ENCODE peak calls at places on chromosomes 16 and 17, in seven cellular contexts. W is natural killer cell, S is HTR-8/SVneo, Y is anterior cingulate cortex, V is brain microvascular endothelial cell, Z is AG09309, E is ELR. M is an unnamed sample.

GRCh38 chr17:34252138-34252889 is 2.8 kb upstream of the CCL2 start:
- DNase-seq in W (no peak), S (peak), Y (peak), V (peak), Z (peak), E (peak), M (no peak)

GRCh38 chr16:84883301-84883700 is 63.5 kb downstream of the CRISPLD2 start:
- DNase-seq in W (no peak), S (no peak), Y (no peak), V (no peak), Z (no peak), E (no peak), M (no peak)

GRCh38 chr16:65679785-65680184 is 557.9 kb upstream of the CDH11 start:
- DNase-seq in W (no peak), S (no peak), Y (no peak), V (no peak), Z (no peak), E (no peak), M (no peak)

GRCh38 chr17:42519546-42520444 is 16.2 kb upstream of the NAGLU start:
- DNase-seq in W (no peak), S (peak), Y (peak), V (peak), Z (peak), E (peak), M (peak)

GRCh38 chr16:70529051-70529777 is 5.6 kb downstream of the SF3B3 start:
- DNase-seq in W (no peak), S (peak), Y (no peak), V (peak), Z (no peak), E (peak), M (no peak)

GRCh38 chr17:17626151-17626805 is 34.8 kb upstream of the PEMT start:
- DNase-seq in W (no peak), S (no peak), Y (no peak), V (no peak), Z (no peak), E (no peak), M (no peak)

GRCh38 chr16:50910698-50911025 is 168.8 kb downstream of the CYLD start:
- DNase-seq in W (no peak), S (no peak), Y (no peak), V (no peak), Z (no peak), E (no peak), M (no peak)

GRCh38 chr17:4833941-4834501 is 881 bp downstream of the MINK1 start:
- DNase-seq in W (no peak), S (peak), Y (no peak), V (peak), Z (no peak), E (peak), M (no peak)

GRCh38 chr16:51820176-51820575 is 669.1 kb upstream of the SALL1 start:
- DNase-seq in W (no peak), S (no peak), Y (no peak), V (no peak), Z (no peak), E (no peak), M (no peak)

GRCh38 chr16:78065344-78065743 is 34.1 kb upstream of the WWOX start:
- DNase-seq in W (no peak), S (no peak), Y (no peak), V (no peak), Z (no peak), E (no peak), M (no peak)

GRCh38 chr16:89443727-89444084 is 46.7 kb downstream of the ANKRD11 start:
- DNase-seq in W (no peak), S (no peak), Y (no peak), V (no peak), Z (no peak), E (no peak), M (no peak)

GRCh38 chr17:8019665-8020064 is 17.2 kb downstream of the GUCY2D start:
- DNase-seq in W (no peak), S (no peak), Y (no peak), V (no peak), Z (no peak), E (peak), M (no peak)

GRCh38 chr17:78517421-78517820 is 59.8 kb downstream of the DNAH17 start:
- DNase-seq in W (no peak), S (no peak), Y (no peak), V (no peak), Z (no peak), E (no peak), M (no peak)

GRCh38 chr17:72439893-72440502 is 319.2 kb downstream of the SOX9 start:
- DNase-seq in W (no peak), S (no peak), Y (no peak), V (no peak), Z (no peak), E (no peak), M (no peak)

GRCh38 chr16:67349172-67349571 is 22.6 kb downstream of the LRRC36 start:
- DNase-seq in W (no peak), S (no peak), Y (no peak), V (no peak), Z (no peak), E (peak), M (no peak)

M was measured in NT2/D1.